ENCODE peak calls at places on chromosomes 7 and 10, in four cellular contexts. D is GM23338, R is esophagus squamous epithelium, Z is NCI-H2171 treated with DMSO at 0.1 percent for 48 hours. E is an unnamed sample.

GRCh38 chr7:99234185-99234584 is 26.3 kb upstream of the KPNA7 start:
- DNase-seq in R (no peak), D (no peak), Z (no peak), E (no peak)

GRCh38 chr10:132539894-132540293 is 2.3 kb downstream of the INPP5A start:
- DNase-seq in R (no peak), Z (no peak), D (no peak), E (no peak)

GRCh38 chr7:137287651-137288258 is 55.8 kb downstream of the PTN start:
- DNase-seq in Z (no peak), R (no peak), D (peak; percentile 64), E (no peak)

GRCh38 chr7:27605689-27606269 is 56.9 kb downstream of the HIBADH start:
- DNase-seq in D (peak; percentile 43), Z (peak; percentile 8), R (no peak), E (peak; percentile 18)

GRCh38 chr7:37182011-37182478 is 266.6 kb downstream of the ELMO1 start:
- DNase-seq in R (no peak), Z (peak; percentile 78), D (peak; percentile 94), E (peak; percentile 56)

GRCh38 chr7:45591101-45591906 is 17.1 kb downstream of the ADCY1 start:
- DNase-seq in D (no peak), R (no peak), Z (no peak), E (no peak)

GRCh38 chr10:119166111-119166500 is 592 bp upstream of the SFXN4 start:
- DNase-seq in R (no peak), D (no peak), Z (no peak), E (no peak)

GRCh38 chr10:69215405-69216176 is 4.5 kb upstream of the HKDC1 start:
- DNase-seq in Z (no peak), D (no peak), R (no peak), E (no peak)

GRCh38 chr7:88835147-88835728 is 39.7 kb upstream of the TEX47 start:
- DNase-seq in D (peak; percentile 74), Z (peak; percentile 43), R (no peak), E (peak; percentile 50)

GRCh38 chr10:7891634-7892033 is 73.3 kb downstream of the TAF3 start:
- DNase-seq in Z (no peak), D (no peak), R (no peak), E (no peak)

GRCh38 chr10:95171336-95171735 is 22.7 kb upstream of the ACSM6 start:
- DNase-seq in Z (no peak), D (no peak), R (no peak), E (no peak)

GRCh38 chr7:107768263-107768662 is 24.3 kb downstream of the CBLL1 start:
- DNase-seq in Z (peak; percentile 16), D (no peak), R (no peak), E (no peak)

GRCh38 chr10:11894381-11895107 is 71.4 kb downstream of the PROSER2 start:
- DNase-seq in Z (no peak), R (no peak), D (no peak), E (no peak)

GRCh38 chr10:88949912-88950664 is 2.5 kb downstream of the ACTA2 start:
- DNase-seq in R (no peak), Z (no peak), D (no peak), E (no peak)

GRCh38 chr7:1239455-1240295 is 7.0 kb downstream of the UNCX start:
- DNase-seq in Z (no peak), R (no peak), D (peak; percentile 68), E (no peak)

GRCh38 chr7:136163333-136163732 is 186.2 kb upstream of the MTPN start:
- DNase-seq in R (no peak), D (no peak), Z (no peak), E (no peak)

GRCh38 chr10:132264306-132264950 is 43.3 kb downstream of the STK32C start:
- DNase-seq in R (no peak), D (no peak), Z (no peak), E (no peak)

GRCh38 chr10:113045155-113046055 is 95.4 kb downstream of the TCF7L2 start:
- DNase-seq in D (no peak), Z (no peak), R (no peak), E (no peak)

GRCh38 chr10:86103391-86104101 is 263.0 kb downstream of the GRID1 start:
- DNase-seq in D (peak; percentile 42), R (no peak), Z (no peak), E (peak; percentile 3)

GRCh38 chr10:91006752-91007346 is 86.0 kb upstream of the ANKRD1 start:
- DNase-seq in R (no peak), Z (no peak), D (no peak), E (no peak)

GRCh38 chr7:101538596-101539459 is 90.3 kb downstream of the MYL10 start:
- DNase-seq in Z (peak; percentile 38), R (no peak), D (peak; percentile 85), E (peak; percentile 32)

GRCh38 chr10:121076760-121077159 is 225.6 kb downstream of the WDR11 start:
- DNase-seq in R (no peak), D (no peak), Z (no peak), E (no peak)

GRCh38 chr10:95697429-95697828 is 3.7 kb upstream of the TCTN3 start:
- DNase-seq in Z (no peak), R (no peak), D (no peak), E (no peak)

GRCh38 chr7:94297397-94297838 is 97.3 kb upstream of the COL1A2 start:
- DNase-seq in D (no peak), Z (no peak), R (no peak), E (no peak)

GRCh38 chr7:129914536-129915272 is 38.1 kb downstream of the UBE2H start:
- DNase-seq in Z (no peak), D (no peak), R (no peak), E (no peak)

GRCh38 chr10:124996127-124996853 is 54.4 kb downstream of the ZRANB1 start:
- DNase-seq in R (no peak), D (no peak), Z (no peak), E (no peak)

GRCh38 chr7:156638443-156639077 is 2.0 kb upstream of the RNF32 start:
- DNase-seq in Z (peak; percentile 30), R (no peak), D (no peak), E (peak; percentile 51)

GRCh38 chr10:13823046-13823711 is 236.4 kb downstream of the PRPF18 start:
- DNase-seq in R (no peak), Z (peak; percentile 90), D (peak; percentile 69), E (no peak)

GRCh38 chr7:65269150-65269856 is 104.4 kb upstream of the ZNF92 start:
- DNase-seq in R (no peak), Z (peak; percentile 97), D (peak; percentile 99), E (peak; percentile 97)

GRCh38 chr7:143504937-143505297 is 27.2 kb downstream of the TAS2R41 start:
- DNase-seq in D (peak; percentile 9), R (no peak), Z (no peak), E (no peak)

GRCh38 chr7:26167293-26167934 is 15.4 kb downstream of the NFE2L3 start:
- DNase-seq in Z (no peak), D (no peak), R (no peak), E (no peak)

GRCh38 chr10:104054430-104054829 is 31.2 kb downstream of the COL17A1 start:
- DNase-seq in R (no peak), D (no peak), Z (no peak), E (no peak)

GRCh38 chr7:51658684-51659083 is 342.1 kb upstream of the COBL start:
- DNase-seq in R (no peak), D (no peak), Z (no peak), E (no peak)

GRCh38 chr10:52566471-52567246 is 205.9 kb downstream of the MBL2 start:
- DNase-seq in D (peak; percentile 73), Z (no peak), R (no peak), E (no peak)

GRCh38 chr10:17923728-17924127 is 28.0 kb upstream of the SLC39A12 start:
- DNase-seq in D (no peak), Z (no peak), R (no peak), E (no peak)

E was measured in DMS 273 treated with DMSO at 0.1 percent for 48 hours.